ENCODE peak calls at places on chromosomes 6 and 20, in ten cellular contexts. D, T, H, S, W, N, K, O, J and L are unnamed samples.

GRCh38 chr6:107490568-107491058 is 696 bp downstream of the SOBP start:
- DNase-seq in D (no peak), N (no peak), J (no peak), H (peak; percentile 56), K (no peak), S (no peak), T (no peak), W (no peak), O (no peak), L (peak; percentile 43)

GRCh38 chr6:155155787-155156447 is 107.9 kb upstream of the CLDN20 start:
- DNase-seq in T (no peak), H (no peak), N (no peak), O (no peak), S (no peak), D (peak; percentile 36), W (no peak), K (no peak), J (no peak), L (no peak)

GRCh38 chr20:41617059-41617921 is 887 bp downstream of the CHD6 start:
- DNase-seq in K (peak; percentile 76), D (peak; percentile 32), N (peak; percentile 30), O (no peak), T (no peak), S (no peak), J (peak; percentile 69), H (peak; percentile 70), W (peak; percentile 59), L (no peak)

GRCh38 chr6:8194499-8194898 is 92.2 kb upstream of the EEF1E1 start:
- DNase-seq in N (no peak), D (no peak), H (no peak), K (no peak), J (no peak), O (no peak), S (no peak), T (peak; percentile 77), W (no peak), L (no peak)

GRCh38 chr20:40587038-40587437 is 102.0 kb downstream of the MAFB start:
- DNase-seq in D (no peak), O (no peak), H (no peak), K (no peak), W (no peak), N (no peak), T (no peak), S (no peak), J (no peak), L (no peak)

GRCh38 chr6:163356324-163356723 is 58.2 kb upstream of the QKI start:
- DNase-seq in D (peak; percentile 71), N (no peak), S (peak; percentile 83), J (peak; percentile 71), K (peak; percentile 78), W (peak; percentile 75), O (no peak), H (peak; percentile 83), T (peak; percentile 75), L (peak; percentile 82)

GRCh38 chr6:36907781-36908180 is 22.0 kb downstream of the C6orf89 start:
- DNase-seq in H (no peak), T (peak; percentile 85), W (no peak), N (no peak), J (no peak), K (no peak), D (peak; percentile 36), O (no peak), S (no peak), L (no peak)

GRCh38 chr6:37643851-37644672 is 53.6 kb downstream of the MDGA1 start:
- DNase-seq in O (no peak), S (no peak), K (peak; percentile 46), J (no peak), W (no peak), T (no peak), N (no peak), D (peak; percentile 10), H (no peak), L (no peak)

GRCh38 chr6:56491606-56492328 is 150.9 kb downstream of the DST start:
- DNase-seq in S (no peak), N (peak; percentile 47), T (no peak), O (no peak), J (no peak), K (no peak), D (no peak), W (no peak), H (no peak), L (no peak)

GRCh38 chr20:44810391-44811149 is at the start of gene RIMS4:
- DNase-seq in T (peak; percentile 42), H (no peak), D (no peak), J (peak; percentile 77), W (no peak), N (no peak), O (no peak), K (no peak), S (no peak), L (no peak)

GRCh38 chr6:56168601-56169000 is 78.8 kb downstream of the COL21A1 start:
- DNase-seq in N (no peak), H (no peak), K (no peak), W (no peak), D (no peak), J (no peak), S (no peak), O (no peak), T (no peak), L (no peak)

GRCh38 chr6:157682856-157683481 is 140.1 kb upstream of the SNX9 start:
- DNase-seq in D (peak; percentile 59), N (peak; percentile 45), O (no peak), K (no peak), J (no peak), H (no peak), T (no peak), S (no peak), W (no peak), L (no peak)

GRCh38 chr6:157688275-157688959 is 134.6 kb upstream of the SNX9 start:
- DNase-seq in K (no peak), D (no peak), O (no peak), J (no peak), H (no peak), W (no peak), N (no peak), S (no peak), T (no peak), L (no peak)

GRCh38 chr6:157684620-157685299 is 138.3 kb upstream of the SNX9 start:
- DNase-seq in H (no peak), W (no peak), D (no peak), N (no peak), O (no peak), T (no peak), J (no peak), K (no peak), S (no peak), L (no peak)

GRCh38 chr6:157683707-157684106 is 139.3 kb upstream of the SNX9 start:
- DNase-seq in H (no peak), K (no peak), N (no peak), T (no peak), D (no peak), O (no peak), J (no peak), W (no peak), S (no peak), L (no peak)

GRCh38 chr6:157685596-157686280 is 137.3 kb upstream of the SNX9 start:
- DNase-seq in K (no peak), N (no peak), T (no peak), O (no peak), H (no peak), J (no peak), D (no peak), S (no peak), W (no peak), L (no peak)
- H3K27ac ChIP-seq in K (no peak overlapping the region), N (no peak overlapping the region), T (no peak overlapping the region), O (no peak overlapping the region), H (no peak overlapping the region), J (no peak overlapping the region), D (no peak overlapping the region), S (no peak overlapping the region), W (no peak overlapping the region), L (no peak overlapping the region)

GRCh38 chr6:43088654-43089056 is 12.5 kb downstream of the PTK7 start:
- DNase-seq in D (peak; percentile 13), J (peak; percentile 66), H (no peak), S (no peak), N (no peak), T (no peak), W (no peak), O (no peak), K (no peak), L (no peak)
- H3K27ac ChIP-seq in D (no peak overlapping the region), J (no peak overlapping the region), H (no peak overlapping the region), S (no peak overlapping the region), N (peak overlapping the region; percentile 83), T (no peak overlapping the region), W (peak overlapping the region; percentile 86), O (peak overlapping the region; percentile 56), K (peak overlapping the region; percentile 86), L (no peak overlapping the region)

GRCh38 chr20:17701826-17702225 is 2.1 kb downstream of the BANF2 start:
- DNase-seq in W (no peak), S (no peak), K (no peak), H (no peak), D (no peak), J (no peak), N (no peak), O (no peak), T (no peak), L (no peak)
- H3K27ac ChIP-seq in W (no peak overlapping the region), S (no peak overlapping the region), K (no peak overlapping the region), H (no peak overlapping the region), D (no peak overlapping the region), J (no peak overlapping the region), N (no peak overlapping the region), O (no peak overlapping the region), T (no peak overlapping the region), L (no peak overlapping the region)

DNA sequence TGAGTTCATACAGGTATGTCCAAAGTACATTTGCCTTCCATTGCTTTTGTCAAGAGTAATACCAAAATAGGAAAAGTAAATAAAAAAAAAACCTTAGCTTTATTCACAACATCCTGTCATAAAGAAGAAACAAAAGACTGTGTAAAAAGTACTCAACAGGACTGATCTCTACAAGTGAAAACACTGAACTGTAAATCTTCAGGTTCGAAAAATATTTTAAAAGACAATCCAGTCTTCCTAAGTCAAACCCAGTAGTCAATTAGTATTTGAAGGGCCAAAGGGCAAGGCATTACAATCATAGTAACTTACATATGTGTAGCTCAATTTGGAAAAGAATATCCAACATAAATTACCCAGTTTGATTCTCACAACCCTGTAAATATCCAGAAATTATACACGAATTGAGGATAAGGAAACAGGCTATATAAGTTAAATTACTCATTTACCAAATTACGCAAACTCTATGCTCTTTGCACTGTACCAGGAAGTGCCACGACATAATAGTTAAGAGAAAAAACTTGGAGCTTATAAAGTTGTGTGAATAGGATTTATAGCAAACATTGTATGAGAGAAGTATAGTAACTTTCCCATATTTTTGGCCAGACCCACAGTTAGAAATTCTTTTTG is 21.2 kb downstream of the PTPRK start:
- DNase-seq in S (no peak), H (no peak), D (no peak), N (no peak), J (no peak), K (no peak), O (no peak), W (no peak), T (no peak), L (no peak)
- H3K27ac ChIP-seq in S (no peak overlapping the region), H (no peak overlapping the region), D (no peak overlapping the region), N (no peak overlapping the region), J (no peak overlapping the region), K (no peak overlapping the region), O (no peak overlapping the region), W (no peak overlapping the region), T (no peak overlapping the region), L (no peak overlapping the region)